ENCODE peak calls at places on chromosomes 12 and 14, in four cellular contexts. E is K562, M is HepG2, O is GM12878. D is an unnamed sample.

GRCh38 chr12:10910380-10910779 is 1.0 kb upstream of the TAS2R13 start:
- DNase-seq in E (peak), M (peak), O (no peak), D (no peak)

GRCh38 chr14:63186453-63186852 is 17.8 kb upstream of the RHOJ start:
- DNase-seq in E (no peak), M (no peak), O (no peak), D (no peak)

GRCh38 chr12:89106950-89107349 is 245.4 kb downstream of the DUSP6 start:
- DNase-seq in E (no peak), M (peak), O (no peak), D (no peak)

GRCh38 chr14:98182385-98183055 is 1089.5 kb downstream of the BCL11B start:
- DNase-seq in E (no peak), M (no peak), O (no peak), D (no peak)

GRCh38 chr14:51019089-51019488 is 74.8 kb upstream of the PYGL start:
- DNase-seq in E (no peak), M (no peak), O (no peak), D (no peak)

GRCh38 chr14:106094654-106095189 is 568.3 kb downstream of the TMEM121 start:
- DNase-seq in E (no peak), M (peak), O (no peak), D (peak)

GRCh38 chr14:56333361-56334279 is 215.4 kb downstream of the PELI2 start:
- DNase-seq in E (peak), M (peak), O (no peak), D (no peak)

GRCh38 chr12:131332224-131332623 is 378.5 kb downstream of the ADGRD1 start:
- DNase-seq in E (no peak), M (no peak), O (no peak), D (no peak)

GRCh38 chr14:56189306-56189705 is 71.1 kb downstream of the PELI2 start:
- DNase-seq in E (no peak), M (no peak), O (no peak), D (no peak)

GRCh38 chr14:91888641-91889476 is 21.5 kb upstream of the TC2N start:
- DNase-seq in E (no peak), M (no peak), O (no peak), D (no peak)

GRCh38 chr12:81465881-81466280 is 293.3 kb downstream of the PPFIA2 start:
- DNase-seq in E (no peak), M (no peak), O (no peak), D (no peak)

GRCh38 chr14:50846171-50846880 is 15.4 kb upstream of the NIN start:
- DNase-seq in E (no peak), M (no peak), O (no peak), D (no peak)

GRCh38 chr12:10618338-10618987 is 5.1 kb upstream of the MAGOHB start:
- DNase-seq in E (peak), M (no peak), O (no peak), D (no peak)

GRCh38 chr14:68695326-68695768 is 97.5 kb downstream of the ZFP36L1 start:
- DNase-seq in E (no peak), M (peak), O (peak), D (no peak)

GRCh38 chr12:110501378-110501721 is 561 bp downstream of the VPS29 start:
- DNase-seq in E (no peak), M (peak), O (no peak), D (peak)

GRCh38 chr14:23040100-23040499 is 1.9 kb upstream of the PSMB11 start:
- DNase-seq in E (no peak), M (peak), O (no peak), D (no peak)

GRCh38 chr14:39469094-39469710 is 37.0 kb upstream of the FBXO33 start:
- DNase-seq in E (no peak), M (peak), O (no peak), D (peak)

GRCh38 chr14:51386983-51387730 is 147.1 kb downstream of the TMX1 start:
- DNase-seq in E (no peak), M (no peak), O (no peak), D (no peak)

GRCh38 chr14:65961004-65961403 is 525.2 kb upstream of the CCDC196 start:
- DNase-seq in E (peak), M (no peak), O (no peak), D (peak)

GRCh38 chr12:55651314-55651703 is 14.6 kb downstream of the OR10P1 start:
- DNase-seq in E (no peak), M (no peak), O (no peak), D (no peak)

GRCh38 chr14:80805136-80805535 is 136.4 kb downstream of the CEP128 start:
- DNase-seq in E (no peak), M (no peak), O (no peak), D (no peak)

GRCh38 chr14:102949801-102950451 is 27.5 kb downstream of the AMN start:
- DNase-seq in E (no peak), M (no peak), O (no peak), D (no peak)

GRCh38 chr12:82793882-82794281 is 107.2 kb downstream of the TMTC2 start:
- DNase-seq in E (no peak), M (no peak), O (no peak), D (no peak)

GRCh38 chr12:107654866-107655265 is 30.7 kb upstream of the PWP1 start:
- DNase-seq in E (no peak), M (no peak), O (no peak), D (no peak)

GRCh38 chr12:34206061-34206785 is 183.9 kb downstream of the ALG10 start:
- DNase-seq in E (no peak), M (no peak), O (no peak), D (no peak)

GRCh38 chr12:29309320-29309902 is 71.6 kb downstream of the ERGIC2 start:
- DNase-seq in E (peak), M (no peak), O (no peak), D (no peak)

GRCh38 chr14:103536693-103537092 is 7.7 kb downstream of the TRMT61A start:
- DNase-seq in E (no peak), M (no peak), O (no peak), D (no peak)

GRCh38 chr14:89137514-89138163 is 279.4 kb downstream of the FOXN3 start:
- DNase-seq in E (peak), M (peak), O (no peak), D (no peak)

GRCh38 chr12:254039-254438 is 8.6 kb downstream of the SLC6A13 start:
- DNase-seq in E (peak), M (no peak), O (no peak), D (no peak)

GRCh38 chr14:93133476-93133875 is 17.8 kb upstream of the ITPK1 start:
- DNase-seq in E (no peak), M (no peak), O (no peak), D (no peak)

GRCh38 chr12:57157588-57158173 is 10.3 kb upstream of the LRP1-AS start:
- DNase-seq in E (no peak), M (no peak), O (no peak), D (no peak)

GRCh38 chr14:36022765-36023415 is 153.6 kb downstream of the PTCSC3 start:
- DNase-seq in E (no peak), M (no peak), O (no peak), D (no peak)

GRCh38 chr14:31326111-31326510 is 94.2 kb downstream of the HEATR5A start:
- DNase-seq in E (no peak), M (peak), O (no peak), D (no peak)

GRCh38 chr12:57216014-57216891 is at the start of gene NXPH4:
- DNase-seq in E (peak), M (no peak), O (no peak), D (peak)

GRCh38 chr14:103206023-103206481 is 82.8 kb downstream of the TNFAIP2 start:
- DNase-seq in E (no peak), M (no peak), O (no peak), D (no peak)

GRCh38 chr12:46370380-46370734 is 2.2 kb downstream of the SLC38A2 start:
- DNase-seq in E (no peak), M (no peak), O (no peak), D (no peak)

GRCh38 chr12:127459687-127460086 is 807.3 kb upstream of the TMEM132C start:
- DNase-seq in E (no peak), M (no peak), O (no peak), D (peak)

GRCh38 chr12:212799-213526 is 994 bp downstream of the SLC6A12 start:
- DNase-seq in E (no peak), M (peak), O (no peak), D (no peak)

GRCh38 chr12:116370004-116370404 is 92.5 kb upstream of the MED13L start:
- DNase-seq in E (no peak), M (no peak), O (no peak), D (no peak)
- TF ChIP-seq BHLHE40 in E (no peak), M (no peak), O (no peak), D (no peak)

DNA sequence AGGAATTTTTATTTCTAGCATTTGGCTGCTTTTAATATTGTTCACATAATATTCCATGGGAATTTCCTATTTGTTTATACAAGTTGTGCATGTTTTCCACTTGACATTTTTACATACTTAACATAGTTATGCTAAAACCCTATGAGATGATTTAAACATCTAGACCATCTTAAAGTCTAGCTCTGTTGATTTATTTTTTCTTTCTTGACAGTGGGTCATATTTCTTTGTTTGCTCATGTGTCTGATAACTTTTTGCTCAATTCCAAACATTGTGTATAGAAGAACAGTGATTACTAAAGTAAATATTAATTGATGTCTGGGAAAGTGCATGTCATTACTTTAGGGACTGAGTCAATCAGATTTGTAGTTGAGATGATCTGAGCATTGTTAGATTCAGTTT is 202.1 kb upstream of the PDZRN4 start:
- DNase-seq in E (no peak), M (no peak), O (no peak), D (no peak)
- TF ChIP-seq SP1 in E (no peak), M (no peak), O (no peak), D (no peak)

DNA sequence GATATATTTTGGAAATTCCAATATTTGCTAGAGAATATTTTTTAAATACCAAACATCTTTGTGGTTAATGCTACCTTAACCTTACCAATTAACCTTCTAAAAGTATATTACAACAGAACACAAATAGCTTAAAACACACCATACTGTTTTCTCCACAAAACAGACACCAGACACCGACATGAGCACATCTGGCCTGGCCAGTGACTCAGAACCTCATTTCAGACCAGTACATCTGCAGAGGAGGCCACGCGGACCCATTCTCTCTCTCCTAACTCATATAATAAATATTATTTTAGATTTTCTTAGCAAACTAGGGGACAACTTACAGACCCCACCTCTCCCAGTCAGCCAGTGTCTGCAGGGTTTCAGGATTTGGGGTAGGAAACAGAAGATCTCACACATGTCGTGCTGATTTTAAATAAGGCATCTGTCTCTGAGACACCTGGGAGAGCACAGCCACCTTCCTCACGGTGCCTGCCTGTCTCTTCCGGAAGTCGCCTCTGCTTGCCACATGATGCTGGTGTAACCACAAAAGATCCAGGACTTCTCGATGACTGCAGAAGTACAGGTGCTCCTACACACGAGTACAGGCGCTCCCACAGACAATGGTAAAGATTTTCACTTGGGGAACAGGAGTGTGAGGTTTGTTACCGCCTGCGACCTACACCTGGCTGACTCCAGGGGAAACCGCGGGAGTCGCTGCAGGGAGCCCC is 9.7 kb upstream of the ANKLE2 start:
- DNase-seq in E (no peak), M (no peak), O (no peak), D (no peak)
- TF ChIP-seq TARDBP in E (no peak), M (no peak), O (no peak), D (no peak)

GRCh38 chr12:104230704-104231103 is 15.1 kb downstream of the TXNRD1 start:
- DNase-seq in E (no peak), M (no peak), O (no peak), D (no peak)

GRCh38 chr12:104222981-104223380 is 7.4 kb downstream of the TXNRD1 start:
- DNase-seq in E (no peak), M (no peak), O (no peak), D (no peak)

GRCh38 chr12:104230304-104230703 is 14.7 kb downstream of the TXNRD1 start:
- DNase-seq in E (no peak), M (no peak), O (no peak), D (no peak)

GRCh38 chr12:104223599-104224168 is 8.1 kb downstream of the TXNRD1 start:
- DNase-seq in E (no peak), M (no peak), O (no peak), D (no peak)

GRCh38 chr12:104226672-104227071 is 11.1 kb downstream of the TXNRD1 start:
- DNase-seq in E (no peak), M (no peak), O (no peak), D (no peak)
- TF ChIP-seq BHLHE40 in E (no peak), M (no peak), O (no peak), D (no peak)

GRCh38 chr14:75548544-75548943 is 26.3 kb downstream of the BATF start:
- DNase-seq in E (no peak), M (no peak), O (no peak), D (no peak)
- TF ChIP-seq SP1 in E (no peak), M (no peak), O (no peak), D (no peak)

D was measured in HEK293T.